ENCODE peak calls at places on chromosome 9, in nine cellular contexts. A, N, W, O, H, L, U, G and V are unnamed samples.
A peak's percentile ranks its signal among the peaks of the same experiment; 100 is the strongest.

GRCh38 chr9:115997923-115998322 is 155.7 kb upstream of the PAPPA start:
- DNase-seq in A (no peak), N (no peak), W (no peak), O (no peak), H (no peak), L (peak; percentile 81), U (no peak), G (peak; percentile 58), V (no peak)

GRCh38 chr9:124390812-124391658 is 24.2 kb downstream of the PSMB7 start:
- DNase-seq in A (no peak), N (no peak), W (no peak), O (no peak), H (no peak), L (no peak), U (no peak), G (no peak), V (no peak)

GRCh38 chr9:136796238-136796774 is at the start of gene CCDC183:
- DNase-seq in A (no peak), N (no peak), W (no peak), O (no peak), H (no peak), L (no peak), U (no peak), G (no peak), V (no peak)

GRCh38 chr9:121357011-121357410 is 13.0 kb downstream of the STOM start:
- DNase-seq in A (no peak), N (no peak), W (no peak), O (no peak), H (no peak), L (no peak), U (no peak), G (no peak), V (no peak)

GRCh38 chr9:126025973-126026372 is 278.8 kb downstream of the PBX3 start:
- DNase-seq in A (no peak), N (no peak), W (no peak), O (no peak), H (no peak), L (no peak), U (no peak), G (no peak), V (no peak)

GRCh38 chr9:76887951-76888350 is 18.0 kb downstream of the PRUNE2 start:
- DNase-seq in A (no peak), N (no peak), W (no peak), O (no peak), H (no peak), L (peak; percentile 35), U (no peak), G (no peak), V (no peak)

GRCh38 chr9:112404367-112404979 is 24.6 kb downstream of the HSDL2 start:
- DNase-seq in A (no peak), N (no peak), W (no peak), O (no peak), H (no peak), L (no peak), U (no peak), G (no peak), V (no peak)

GRCh38 chr9:83219154-83219923 is 156.4 kb upstream of the RASEF start:
- DNase-seq in A (peak; percentile 83), N (peak; percentile 48), W (peak; percentile 85), O (peak; percentile 66), H (peak; percentile 87), L (peak; percentile 86), U (peak; percentile 81), G (peak; percentile 67), V (peak; percentile 64)

GRCh38 chr9:74775401-74775800 is 112.3 kb downstream of the TRPM6 start:
- DNase-seq in A (no peak), N (no peak), W (no peak), O (no peak), H (no peak), L (no peak), U (no peak), G (no peak), V (no peak)

GRCh38 chr9:82538634-82539033 is 524.3 kb downstream of the RASEF start:
- DNase-seq in A (no peak), N (no peak), W (no peak), O (no peak), H (no peak), L (peak; percentile 29), U (no peak), G (no peak), V (no peak)

GRCh38 chr9:34988218-34989055 is 1.1 kb upstream of the DNAJB5 start:
- DNase-seq in A (no peak), N (peak; percentile 54), W (no peak), O (peak; percentile 62), H (no peak), L (no peak), U (peak; percentile 64), G (peak; percentile 32), V (no peak)

GRCh38 chr9:419571-420156 is 205.0 kb downstream of the DOCK8 start:
- DNase-seq in A (no peak), N (no peak), W (no peak), O (no peak), H (no peak), L (peak; percentile 68), U (no peak), G (no peak), V (no peak)

GRCh38 chr9:38068866-38069628 is at the start of gene SHB:
- DNase-seq in A (peak; percentile 81), N (peak; percentile 83), W (peak; percentile 88), O (peak; percentile 86), H (peak; percentile 77), L (no peak), U (peak; percentile 88), G (peak; percentile 65), V (peak; percentile 74)
- TF ChIP-seq CTCF in A (no peak), N (no peak), W (peak; percentile 24), O (no peak), H (no peak), L (no peak), U (peak; percentile 47), G (no peak), V (peak; percentile 38)

GRCh38 chr9:105361873-105362272 is 86.0 kb upstream of the FSD1L start:
- DNase-seq in A (no peak), N (no peak), W (no peak), O (no peak), H (no peak), L (no peak), U (no peak), G (no peak), V (no peak)

GRCh38 chr9:105359899-105360298 is 87.9 kb upstream of the FSD1L start:
- DNase-seq in A (no peak), N (peak; percentile 80), W (no peak), O (no peak), H (no peak), L (peak; percentile 60), U (no peak), G (no peak), V (no peak)

GRCh38 chr9:105362470-105362869 is 85.4 kb upstream of the FSD1L start:
- DNase-seq in A (no peak), N (no peak), W (no peak), O (no peak), H (no peak), L (no peak), U (no peak), G (no peak), V (no peak)

GRCh38 chr9:105357937-105358336 is 89.9 kb upstream of the FSD1L start:
- DNase-seq in A (no peak), N (peak; percentile 90), W (no peak), O (no peak), H (no peak), L (no peak), U (no peak), G (no peak), V (no peak)

GRCh38 chr9:105360344-105360743 is 87.5 kb upstream of the FSD1L start:
- DNase-seq in A (no peak), N (no peak), W (no peak), O (no peak), H (no peak), L (no peak), U (no peak), G (no peak), V (no peak)
- TF ChIP-seq CTCF in A (no peak), N (no peak), W (no peak), O (no peak), H (no peak), L (no peak), U (no peak), G (no peak), V (no peak)

DNA sequence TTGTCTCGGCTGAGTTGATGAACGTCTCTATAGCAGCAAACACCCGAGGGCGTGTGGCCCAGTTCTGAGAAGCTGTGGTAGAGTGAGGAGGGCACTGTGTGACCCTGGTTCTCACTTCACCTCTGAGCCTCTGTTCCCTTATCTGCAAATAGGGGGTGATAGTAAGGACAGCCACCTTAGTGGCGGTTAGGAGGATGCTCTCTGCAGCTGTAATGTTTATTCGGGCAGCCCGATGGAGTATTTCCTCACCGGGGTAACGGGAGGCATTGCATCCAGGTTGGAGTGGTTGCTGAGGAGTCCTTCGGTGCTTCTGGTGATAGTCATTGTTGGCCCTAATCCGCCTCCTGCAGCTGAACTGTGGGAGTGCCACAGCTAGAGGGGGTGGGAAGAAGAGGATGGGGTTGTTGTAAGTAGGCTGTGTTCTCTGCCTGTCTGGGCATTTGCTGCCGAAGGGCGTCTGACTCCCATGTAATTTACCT is 13.9 kb downstream of the PRRC2B start:
- DNase-seq in A (no peak), N (no peak), W (peak; percentile 49), O (peak; percentile 32), H (peak; percentile 67), L (peak; percentile 60), U (peak; percentile 30), G (peak; percentile 48), V (no peak)
- TF ChIP-seq CTCF in A (no peak), N (no peak), W (peak; percentile 13), O (peak; percentile 25), H (no peak), L (peak; percentile 47), U (peak; percentile 37), G (peak; percentile 51), V (peak; percentile 16)

DNA sequence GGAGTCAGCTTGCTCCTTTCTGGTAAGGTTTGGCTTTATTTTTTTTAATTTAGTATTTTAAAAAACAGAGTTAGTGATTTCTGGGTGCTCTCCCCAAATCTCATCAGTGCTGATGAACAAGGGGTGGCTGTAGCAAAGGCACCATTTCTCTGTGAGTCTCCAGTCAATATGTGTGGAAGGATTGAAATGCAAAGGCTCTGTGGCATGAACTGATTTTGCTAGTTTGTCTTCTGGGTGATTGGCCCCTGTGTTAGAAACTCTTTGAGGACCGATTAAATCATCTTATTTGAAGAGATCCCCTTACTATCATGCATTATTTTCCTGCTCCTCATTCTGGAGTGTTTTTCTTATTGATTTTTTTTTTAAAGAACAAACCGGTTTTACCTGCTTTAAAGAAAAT is 596 bp downstream of the TEK start:
- DNase-seq in A (no peak), N (no peak), W (no peak), O (no peak), H (no peak), L (no peak), U (no peak), G (no peak), V (no peak)
- TF ChIP-seq CTCF in A (no peak), N (no peak), W (no peak), O (no peak), H (no peak), L (no peak), U (no peak), G (no peak), V (no peak)

GRCh38 chr9:133463234-133463863 is 3.6 kb downstream of the CACFD1 start:
- DNase-seq in A (no peak), N (no peak), W (no peak), O (no peak), H (peak; percentile 61), L (no peak), U (no peak), G (no peak), V (no peak)
- TF ChIP-seq CTCF in A (peak; percentile 25), N (no peak), W (no peak), O (no peak), H (no peak), L (peak; percentile 4), U (no peak), G (no peak), V (no peak)